ENCODE peak calls at places on chromosomes 1 and 21, in seven cellular contexts. One of them, this sample, is unnamed.

GRCh38 chr21:45852886-45853400 is 128.6 kb upstream of the COL6A1 start:
- DNase-seq in upper lobe of right lung: no peak
- DNase-seq in stimulated activated effector memory CD8-positive, alpha-beta T cell treated with anti-CD3 and anti-CD28 coated beads, Interleukin-12 subunit alpha, Interleukin-12 subunit beta, amount 100 ng/mL, for 72 hours: no peak
- DNase-seq in cardiac fibroblast: no peak
- DNase-seq in body of pancreas: no peak
- DNase-seq in GM23338: no peak
- DNase-seq in hypothalamus: no peak
- DNase-seq in this sample: peak; percentile 40

GRCh38 chr1:202750761-202751160 is 40.5 kb upstream of the SYT2 start:
- DNase-seq in upper lobe of right lung: no peak
- DNase-seq in stimulated activated effector memory CD8-positive, alpha-beta T cell treated with anti-CD3 and anti-CD28 coated beads, Interleukin-12 subunit alpha, Interleukin-12 subunit beta, amount 100 ng/mL, for 72 hours: no peak
- DNase-seq in cardiac fibroblast: no peak
- DNase-seq in body of pancreas: no peak
- DNase-seq in GM23338: no peak
- DNase-seq in hypothalamus: no peak
- DNase-seq in this sample: no peak

GRCh38 chr1:22452401-22452963 is 831 bp downstream of the ZBTB40 start:
- DNase-seq in upper lobe of right lung: no peak
- DNase-seq in stimulated activated effector memory CD8-positive, alpha-beta T cell treated with anti-CD3 and anti-CD28 coated beads, Interleukin-12 subunit alpha, Interleukin-12 subunit beta, amount 100 ng/mL, for 72 hours: no peak
- DNase-seq in cardiac fibroblast: peak; percentile 61
- DNase-seq in body of pancreas: peak; percentile 58
- DNase-seq in GM23338: no peak
- DNase-seq in hypothalamus: no peak
- DNase-seq in this sample: no peak

GRCh38 chr1:60970081-60970509 is 112.3 kb upstream of the NFIA start:
- DNase-seq in upper lobe of right lung: no peak
- DNase-seq in stimulated activated effector memory CD8-positive, alpha-beta T cell treated with anti-CD3 and anti-CD28 coated beads, Interleukin-12 subunit alpha, Interleukin-12 subunit beta, amount 100 ng/mL, for 72 hours: no peak
- DNase-seq in cardiac fibroblast: peak; percentile 53
- DNase-seq in body of pancreas: no peak
- DNase-seq in GM23338: peak; percentile 30
- DNase-seq in hypothalamus: no peak
- DNase-seq in this sample: no peak

GRCh38 chr1:61241411-61241838 is 159.1 kb downstream of the NFIA start:
- DNase-seq in upper lobe of right lung: no peak
- DNase-seq in stimulated activated effector memory CD8-positive, alpha-beta T cell treated with anti-CD3 and anti-CD28 coated beads, Interleukin-12 subunit alpha, Interleukin-12 subunit beta, amount 100 ng/mL, for 72 hours: no peak
- DNase-seq in cardiac fibroblast: peak; percentile 33
- DNase-seq in body of pancreas: peak; percentile 63
- DNase-seq in GM23338: no peak
- DNase-seq in hypothalamus: no peak
- DNase-seq in this sample: no peak

GRCh38 chr1:204591473-204592090 is 75.4 kb downstream of the MDM4 start:
- DNase-seq in upper lobe of right lung: no peak
- DNase-seq in stimulated activated effector memory CD8-positive, alpha-beta T cell treated with anti-CD3 and anti-CD28 coated beads, Interleukin-12 subunit alpha, Interleukin-12 subunit beta, amount 100 ng/mL, for 72 hours: no peak
- DNase-seq in cardiac fibroblast: peak; percentile 72
- DNase-seq in body of pancreas: no peak
- DNase-seq in GM23338: no peak
- DNase-seq in hypothalamus: no peak
- DNase-seq in this sample: no peak

GRCh38 chr1:235624751-235625192 is 24.8 kb downstream of the GNG4 start:
- DNase-seq in upper lobe of right lung: no peak
- DNase-seq in stimulated activated effector memory CD8-positive, alpha-beta T cell treated with anti-CD3 and anti-CD28 coated beads, Interleukin-12 subunit alpha, Interleukin-12 subunit beta, amount 100 ng/mL, for 72 hours: no peak
- DNase-seq in cardiac fibroblast: peak; percentile 58
- DNase-seq in body of pancreas: no peak
- DNase-seq in GM23338: no peak
- DNase-seq in hypothalamus: no peak
- DNase-seq in this sample: peak; percentile 20

GRCh38 chr1:6683434-6683833 is 18.2 kb downstream of the DNAJC11 start:
- DNase-seq in upper lobe of right lung: no peak
- DNase-seq in stimulated activated effector memory CD8-positive, alpha-beta T cell treated with anti-CD3 and anti-CD28 coated beads, Interleukin-12 subunit alpha, Interleukin-12 subunit beta, amount 100 ng/mL, for 72 hours: no peak
- DNase-seq in cardiac fibroblast: no peak
- DNase-seq in body of pancreas: no peak
- DNase-seq in GM23338: no peak
- DNase-seq in hypothalamus: no peak
- DNase-seq in this sample: no peak

GRCh38 chr1:222546548-222547259 is 1.2 kb downstream of the HHIPL2 start:
- DNase-seq in upper lobe of right lung: no peak
- DNase-seq in stimulated activated effector memory CD8-positive, alpha-beta T cell treated with anti-CD3 and anti-CD28 coated beads, Interleukin-12 subunit alpha, Interleukin-12 subunit beta, amount 100 ng/mL, for 72 hours: no peak
- DNase-seq in cardiac fibroblast: peak; percentile 78
- DNase-seq in body of pancreas: no peak
- DNase-seq in GM23338: no peak
- DNase-seq in hypothalamus: no peak
- DNase-seq in this sample: no peak

GRCh38 chr1:94884101-94884875 is 42.6 kb downstream of the CNN3 start:
- DNase-seq in upper lobe of right lung: no peak
- DNase-seq in stimulated activated effector memory CD8-positive, alpha-beta T cell treated with anti-CD3 and anti-CD28 coated beads, Interleukin-12 subunit alpha, Interleukin-12 subunit beta, amount 100 ng/mL, for 72 hours: no peak
- DNase-seq in cardiac fibroblast: peak; percentile 48
- DNase-seq in body of pancreas: peak; percentile 44
- DNase-seq in GM23338: peak; percentile 87
- DNase-seq in hypothalamus: no peak
- DNase-seq in this sample: no peak

GRCh38 chr1:18602533-18603211 is 28.0 kb upstream of the PAX7 start:
- DNase-seq in upper lobe of right lung: no peak
- DNase-seq in stimulated activated effector memory CD8-positive, alpha-beta T cell treated with anti-CD3 and anti-CD28 coated beads, Interleukin-12 subunit alpha, Interleukin-12 subunit beta, amount 100 ng/mL, for 72 hours: no peak
- DNase-seq in cardiac fibroblast: no peak
- DNase-seq in body of pancreas: no peak
- DNase-seq in GM23338: peak; percentile 24
- DNase-seq in hypothalamus: no peak
- DNase-seq in this sample: peak; percentile 70

GRCh38 chr1:79551321-79551720 is 544.8 kb upstream of the ADGRL4 start:
- DNase-seq in upper lobe of right lung: no peak
- DNase-seq in stimulated activated effector memory CD8-positive, alpha-beta T cell treated with anti-CD3 and anti-CD28 coated beads, Interleukin-12 subunit alpha, Interleukin-12 subunit beta, amount 100 ng/mL, for 72 hours: no peak
- DNase-seq in cardiac fibroblast: peak; percentile 41
- DNase-seq in body of pancreas: no peak
- DNase-seq in GM23338: no peak
- DNase-seq in hypothalamus: no peak
- DNase-seq in this sample: no peak

GRCh38 chr21:38159355-38159754 is 97.4 kb upstream of the KCNJ15 start:
- DNase-seq in upper lobe of right lung: peak; percentile 66
- DNase-seq in stimulated activated effector memory CD8-positive, alpha-beta T cell treated with anti-CD3 and anti-CD28 coated beads, Interleukin-12 subunit alpha, Interleukin-12 subunit beta, amount 100 ng/mL, for 72 hours: peak; percentile 65
- DNase-seq in cardiac fibroblast: peak; percentile 82
- DNase-seq in body of pancreas: peak; percentile 79
- DNase-seq in GM23338: peak; percentile 89
- DNase-seq in hypothalamus: no peak
- DNase-seq in this sample: no peak

GRCh38 chr1:13643017-13643416 is 57.0 kb upstream of the PRDM2 start:
- DNase-seq in upper lobe of right lung: no peak
- DNase-seq in stimulated activated effector memory CD8-positive, alpha-beta T cell treated with anti-CD3 and anti-CD28 coated beads, Interleukin-12 subunit alpha, Interleukin-12 subunit beta, amount 100 ng/mL, for 72 hours: no peak
- DNase-seq in cardiac fibroblast: no peak
- DNase-seq in body of pancreas: no peak
- DNase-seq in GM23338: no peak
- DNase-seq in hypothalamus: no peak
- DNase-seq in this sample: no peak

GRCh38 chr1:39615086-39615662 is 24.3 kb downstream of the HEYL start:
- DNase-seq in upper lobe of right lung: no peak
- DNase-seq in stimulated activated effector memory CD8-positive, alpha-beta T cell treated with anti-CD3 and anti-CD28 coated beads, Interleukin-12 subunit alpha, Interleukin-12 subunit beta, amount 100 ng/mL, for 72 hours: no peak
- DNase-seq in cardiac fibroblast: no peak
- DNase-seq in body of pancreas: no peak
- DNase-seq in GM23338: peak; percentile 41
- DNase-seq in hypothalamus: no peak
- DNase-seq in this sample: no peak

GRCh38 chr1:211349730-211350129 is 23.1 kb downstream of the TRAF5 start:
- DNase-seq in upper lobe of right lung: no peak
- DNase-seq in stimulated activated effector memory CD8-positive, alpha-beta T cell treated with anti-CD3 and anti-CD28 coated beads, Interleukin-12 subunit alpha, Interleukin-12 subunit beta, amount 100 ng/mL, for 72 hours: no peak
- DNase-seq in cardiac fibroblast: no peak
- DNase-seq in body of pancreas: no peak
- DNase-seq in GM23338: no peak
- DNase-seq in hypothalamus: no peak
- DNase-seq in this sample: no peak

GRCh38 chr1:180800945-180801344 is 111.8 kb upstream of the KIAA1614 start:
- DNase-seq in upper lobe of right lung: no peak
- DNase-seq in stimulated activated effector memory CD8-positive, alpha-beta T cell treated with anti-CD3 and anti-CD28 coated beads, Interleukin-12 subunit alpha, Interleukin-12 subunit beta, amount 100 ng/mL, for 72 hours: no peak
- DNase-seq in cardiac fibroblast: no peak
- DNase-seq in body of pancreas: no peak
- DNase-seq in GM23338: no peak
- DNase-seq in hypothalamus: no peak
- DNase-seq in this sample: no peak

GRCh38 chr21:14955936-14956520 is 108.8 kb downstream of the NRIP1 start:
- DNase-seq in upper lobe of right lung: no peak
- DNase-seq in stimulated activated effector memory CD8-positive, alpha-beta T cell treated with anti-CD3 and anti-CD28 coated beads, Interleukin-12 subunit alpha, Interleukin-12 subunit beta, amount 100 ng/mL, for 72 hours: no peak
- DNase-seq in cardiac fibroblast: no peak
- DNase-seq in body of pancreas: no peak
- DNase-seq in GM23338: no peak
- DNase-seq in hypothalamus: no peak
- DNase-seq in this sample: no peak

GRCh38 chr1:24925082-24925779 is 4.8 kb downstream of the RUNX3 start:
- DNase-seq in upper lobe of right lung: no peak
- DNase-seq in stimulated activated effector memory CD8-positive, alpha-beta T cell treated with anti-CD3 and anti-CD28 coated beads, Interleukin-12 subunit alpha, Interleukin-12 subunit beta, amount 100 ng/mL, for 72 hours: peak; percentile 86
- DNase-seq in cardiac fibroblast: no peak
- DNase-seq in body of pancreas: no peak
- DNase-seq in GM23338: no peak
- DNase-seq in hypothalamus: no peak
- DNase-seq in this sample: no peak

GRCh38 chr1:245969274-245969673 is 537.8 kb downstream of the SMYD3 start:
- DNase-seq in upper lobe of right lung: no peak
- DNase-seq in stimulated activated effector memory CD8-positive, alpha-beta T cell treated with anti-CD3 and anti-CD28 coated beads, Interleukin-12 subunit alpha, Interleukin-12 subunit beta, amount 100 ng/mL, for 72 hours: no peak
- DNase-seq in cardiac fibroblast: peak; percentile 79
- DNase-seq in body of pancreas: no peak
- DNase-seq in GM23338: no peak
- DNase-seq in hypothalamus: no peak
- DNase-seq in this sample: no peak

GRCh38 chr1:158035976-158036583 is 42.6 kb downstream of the KIRREL1 start:
- DNase-seq in upper lobe of right lung: no peak
- DNase-seq in stimulated activated effector memory CD8-positive, alpha-beta T cell treated with anti-CD3 and anti-CD28 coated beads, Interleukin-12 subunit alpha, Interleukin-12 subunit beta, amount 100 ng/mL, for 72 hours: no peak
- DNase-seq in cardiac fibroblast: peak; percentile 83
- DNase-seq in body of pancreas: peak; percentile 39
- DNase-seq in GM23338: peak; percentile 73
- DNase-seq in hypothalamus: no peak
- DNase-seq in this sample: no peak

GRCh38 chr1:35524106-35524505 is 33.1 kb downstream of the KIAA0319L start:
- DNase-seq in upper lobe of right lung: no peak
- DNase-seq in stimulated activated effector memory CD8-positive, alpha-beta T cell treated with anti-CD3 and anti-CD28 coated beads, Interleukin-12 subunit alpha, Interleukin-12 subunit beta, amount 100 ng/mL, for 72 hours: no peak
- DNase-seq in cardiac fibroblast: no peak
- DNase-seq in body of pancreas: no peak
- DNase-seq in GM23338: peak; percentile 62
- DNase-seq in hypothalamus: no peak
- DNase-seq in this sample: no peak

GRCh38 chr1:200786792-200787191 is 48.1 kb downstream of the CAMSAP2 start:
- DNase-seq in upper lobe of right lung: no peak
- DNase-seq in stimulated activated effector memory CD8-positive, alpha-beta T cell treated with anti-CD3 and anti-CD28 coated beads, Interleukin-12 subunit alpha, Interleukin-12 subunit beta, amount 100 ng/mL, for 72 hours: no peak
- DNase-seq in cardiac fibroblast: no peak
- DNase-seq in body of pancreas: no peak
- DNase-seq in GM23338: no peak
- DNase-seq in hypothalamus: no peak
- DNase-seq in this sample: no peak

GRCh38 chr1:156097499-156098178 is 15.4 kb upstream of the MEX3A start:
- DNase-seq in upper lobe of right lung: no peak
- DNase-seq in stimulated activated effector memory CD8-positive, alpha-beta T cell treated with anti-CD3 and anti-CD28 coated beads, Interleukin-12 subunit alpha, Interleukin-12 subunit beta, amount 100 ng/mL, for 72 hours: peak; percentile 79
- DNase-seq in cardiac fibroblast: no peak
- DNase-seq in body of pancreas: no peak
- DNase-seq in GM23338: no peak
- DNase-seq in hypothalamus: no peak
- DNase-seq in this sample: no peak

GRCh38 chr1:237219751-237220150 is 177.8 kb downstream of the RYR2 start:
- DNase-seq in upper lobe of right lung: no peak
- DNase-seq in stimulated activated effector memory CD8-positive, alpha-beta T cell treated with anti-CD3 and anti-CD28 coated beads, Interleukin-12 subunit alpha, Interleukin-12 subunit beta, amount 100 ng/mL, for 72 hours: no peak
- DNase-seq in cardiac fibroblast: no peak
- DNase-seq in body of pancreas: no peak
- DNase-seq in GM23338: no peak
- DNase-seq in hypothalamus: no peak
- DNase-seq in this sample: no peak

GRCh38 chr1:20678599-20678998 is 17.4 kb upstream of the DDOST start:
- DNase-seq in upper lobe of right lung: no peak
- DNase-seq in stimulated activated effector memory CD8-positive, alpha-beta T cell treated with anti-CD3 and anti-CD28 coated beads, Interleukin-12 subunit alpha, Interleukin-12 subunit beta, amount 100 ng/mL, for 72 hours: no peak
- DNase-seq in cardiac fibroblast: no peak
- DNase-seq in body of pancreas: no peak
- DNase-seq in GM23338: no peak
- DNase-seq in hypothalamus: no peak
- DNase-seq in this sample: no peak

GRCh38 chr1:116265931-116266863 is 106.8 kb upstream of the ATP1A1 start:
- DNase-seq in upper lobe of right lung: no peak
- DNase-seq in stimulated activated effector memory CD8-positive, alpha-beta T cell treated with anti-CD3 and anti-CD28 coated beads, Interleukin-12 subunit alpha, Interleukin-12 subunit beta, amount 100 ng/mL, for 72 hours: no peak
- DNase-seq in cardiac fibroblast: no peak
- DNase-seq in body of pancreas: no peak
- DNase-seq in GM23338: no peak
- DNase-seq in hypothalamus: no peak
- DNase-seq in this sample: no peak

GRCh38 chr1:31396633-31397351 is 16.2 kb upstream of the SERINC2 start:
- DNase-seq in upper lobe of right lung: no peak
- DNase-seq in stimulated activated effector memory CD8-positive, alpha-beta T cell treated with anti-CD3 and anti-CD28 coated beads, Interleukin-12 subunit alpha, Interleukin-12 subunit beta, amount 100 ng/mL, for 72 hours: no peak
- DNase-seq in cardiac fibroblast: peak; percentile 89
- DNase-seq in body of pancreas: no peak
- DNase-seq in GM23338: peak; percentile 62
- DNase-seq in hypothalamus: no peak
- DNase-seq in this sample: no peak

This sample was measured in chondrocyte.